ENCODE peak calls at places on chromosome 17, in ten cellular contexts. U, F, A, O, Z, J, W, X, V and G are unnamed samples.

GRCh38 chr17:43418441-43419374 is 19.9 kb downstream of the ARL4D start:
- DNase-seq in O (peak), J (no peak), X (no peak), U (no peak), Z (peak), V (peak), F (no peak), A (peak), W (peak), G (no peak)

GRCh38 chr17:31550389-31551056 is 159.0 kb downstream of the RAB11FIP4 start:
- DNase-seq in F (peak), V (peak), W (peak), A (no peak), U (no peak), Z (no peak), X (no peak), J (no peak), O (no peak), G (no peak)

GRCh38 chr17:40548491-40548981 is 16.7 kb downstream of the CCR7 start:
- DNase-seq in U (no peak), J (no peak), W (no peak), V (no peak), X (peak), F (no peak), Z (no peak), A (no peak), O (peak), G (no peak)

GRCh38 chr17:43545383-43545632 is 832 bp downstream of the ETV4 start:
- DNase-seq in F (peak), O (no peak), Z (no peak), J (no peak), A (no peak), V (no peak), U (no peak), X (no peak), W (peak), G (peak)

GRCh38 chr17:27956601-27957445 is 63.7 kb upstream of the LYRM9 start:
- DNase-seq in O (no peak), X (no peak), A (no peak), J (no peak), V (no peak), W (peak), F (no peak), U (no peak), Z (peak), G (no peak)

GRCh38 chr17:70184770-70185169 is 15.4 kb downstream of the KCNJ2 start:
- DNase-seq in A (peak), V (peak), O (no peak), J (no peak), Z (peak), U (no peak), W (peak), X (no peak), F (no peak), G (no peak)

GRCh38 chr17:76276461-76277299 is 11.5 kb downstream of the UBALD2 start:
- DNase-seq in W (no peak), X (no peak), Z (peak), F (no peak), A (no peak), V (no peak), O (no peak), U (no peak), J (no peak), G (no peak)

GRCh38 chr17:75876938-75877751 is 1.2 kb downstream of the TRIM47 start:
- DNase-seq in A (peak), O (peak), F (peak), U (peak), J (peak), Z (peak), V (peak), W (peak), X (no peak), G (no peak)

GRCh38 chr17:51640108-51640622 is 379.8 kb downstream of the UTP18 start:
- DNase-seq in Z (no peak), W (no peak), O (no peak), U (no peak), F (no peak), J (no peak), X (no peak), A (peak), V (no peak), G (peak)

GRCh38 chr17:66947311-66947710 is 17.2 kb upstream of the CACNG4 start:
- DNase-seq in F (no peak), A (no peak), X (no peak), J (no peak), Z (no peak), U (no peak), V (no peak), W (no peak), O (no peak), G (no peak)

GRCh38 chr17:65678534-65678933 is 117.1 kb upstream of the AXIN2 start:
- DNase-seq in W (no peak), F (no peak), A (no peak), Z (no peak), O (no peak), X (no peak), V (no peak), J (no peak), U (no peak), G (no peak)

GRCh38 chr17:59513934-59514841 is 51.2 kb upstream of the DHX40 start:
- DNase-seq in O (peak), W (peak), J (no peak), X (peak), Z (peak), U (peak), F (peak), V (peak), A (peak), G (no peak)

GRCh38 chr17:76337413-76337777 is 16.3 kb downstream of the PRPSAP1 start:
- DNase-seq in Z (no peak), W (no peak), F (no peak), A (peak), U (no peak), O (no peak), X (no peak), V (no peak), J (no peak), G (no peak)

GRCh38 chr17:77472837-77473214 is 332.1 kb downstream of the SEC14L1 start:
- DNase-seq in Z (no peak), J (no peak), O (no peak), W (no peak), X (no peak), F (no peak), U (peak), V (no peak), A (no peak), G (no peak)

GRCh38 chr17:45305532-45306087 is 11.2 kb downstream of the MAP3K14 start:
- DNase-seq in W (peak), Z (peak), X (no peak), A (no peak), J (no peak), F (no peak), V (peak), U (no peak), O (no peak), G (no peak)

GRCh38 chr17:49987290-49987585 is 7.8 kb downstream of the DLX3 start:
- DNase-seq in J (no peak), U (no peak), Z (no peak), O (no peak), A (no peak), F (no peak), V (no peak), X (no peak), W (no peak), G (no peak)

GRCh38 chr17:77909236-77909635 is 49.3 kb upstream of the TNRC6C start:
- DNase-seq in V (no peak), F (peak), W (peak), U (peak), A (no peak), J (no peak), Z (peak), X (no peak), O (no peak), G (no peak)

GRCh38 chr17:82915010-82915696 is 75.3 kb upstream of the ZNF750 start:
- DNase-seq in A (no peak), X (no peak), V (no peak), Z (no peak), W (no peak), F (no peak), O (no peak), J (no peak), U (no peak), G (peak)
- TF ChIP-seq CTCF in A (no peak), X (peak), V (peak), Z (peak), W (peak), F (no peak), O (no peak), J (peak), U (no peak), G (no peak)

GRCh38 chr17:7548585-7549400 is at the start of gene TNFSF12:
- DNase-seq in U (peak), A (no peak), X (no peak), Z (peak), J (peak), O (no peak), F (peak), V (no peak), W (peak), G (peak)
- TF ChIP-seq CTCF in U (no peak), A (no peak), X (peak), Z (peak), J (no peak), O (no peak), F (no peak), V (peak), W (peak), G (no peak)

GRCh38 chr17:64203630-64204029 is 59.4 kb downstream of the TEX2 start:
- DNase-seq in A (no peak), X (no peak), W (no peak), F (no peak), Z (no peak), U (no peak), V (no peak), O (no peak), J (no peak), G (no peak)

GRCh38 chr17:64200080-64201042 is 62.7 kb downstream of the TEX2 start:
- DNase-seq in F (no peak), U (no peak), J (no peak), X (no peak), V (peak), W (peak), A (no peak), Z (peak), O (no peak), G (no peak)

GRCh38 chr17:64198711-64199110 is 64.3 kb downstream of the TEX2 start:
- DNase-seq in A (no peak), U (no peak), X (no peak), J (no peak), V (no peak), W (no peak), Z (no peak), F (no peak), O (no peak), G (no peak)

GRCh38 chr17:64205804-64206203 is 57.3 kb downstream of the TEX2 start:
- DNase-seq in F (no peak), A (no peak), O (no peak), Z (no peak), J (no peak), V (no peak), W (no peak), X (no peak), U (no peak), G (no peak)

GRCh38 chr17:64202683-64203430 is 60.2 kb downstream of the TEX2 start:
- DNase-seq in X (no peak), A (peak), O (no peak), W (peak), U (no peak), V (peak), J (no peak), Z (peak), F (no peak), G (no peak)
- TF ChIP-seq CTCF in X (no peak), A (no peak), O (no peak), W (no peak), U (no peak), V (no peak), J (no peak), Z (no peak), F (no peak), G (no peak)

GRCh38 chr17:14196337-14196997 is 40.2 kb downstream of the CDRT15 start:
- DNase-seq in F (no peak), O (no peak), J (no peak), V (no peak), Z (no peak), U (no peak), A (no peak), X (no peak), W (no peak), G (peak)
- TF ChIP-seq CTCF in F (no peak), O (no peak), J (peak), V (peak), Z (peak), U (no peak), A (peak), X (peak), W (no peak), G (no peak)

DNA sequence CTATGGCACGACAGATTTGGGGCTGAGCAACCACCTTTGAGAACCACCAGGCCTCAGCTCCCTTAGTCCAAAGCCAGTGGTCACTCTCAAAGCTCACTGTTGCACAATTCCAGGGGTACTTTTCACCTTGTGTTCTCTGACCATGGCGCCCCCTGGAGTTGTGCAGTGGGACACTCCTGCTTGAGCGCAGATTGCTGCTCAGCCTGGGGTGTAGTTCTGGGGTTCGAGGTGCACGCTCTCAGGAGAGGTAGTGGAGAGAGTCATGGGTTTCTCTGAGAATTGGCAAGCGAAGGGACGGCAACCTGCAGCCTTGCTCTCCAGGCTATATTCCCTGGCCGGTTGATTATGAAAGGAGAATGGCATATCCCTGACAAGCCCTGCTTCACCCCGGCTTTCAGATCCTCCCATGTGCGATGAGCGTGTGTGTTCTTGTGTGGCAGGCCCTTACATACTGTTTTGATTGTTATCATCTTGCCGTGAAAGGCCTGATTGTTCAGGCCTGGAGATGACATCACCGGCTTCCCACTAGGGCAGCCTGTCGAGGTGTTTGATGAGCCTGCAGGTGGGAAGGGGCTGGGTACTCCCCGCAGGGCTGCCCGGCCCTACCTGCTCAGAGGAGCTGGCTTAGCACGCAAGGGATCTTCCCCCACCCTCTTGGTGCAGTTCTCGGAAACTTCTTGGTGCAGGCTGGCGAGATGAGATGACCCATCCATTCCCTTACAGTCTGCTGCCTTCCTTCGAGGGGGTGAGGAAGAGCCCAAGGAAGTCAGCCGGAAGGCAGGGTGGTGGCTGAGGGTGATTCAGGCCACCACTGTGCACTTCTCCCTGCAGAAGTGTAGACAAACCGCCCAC is 431.2 kb downstream of the SLC39A11 start:
- DNase-seq in W (no peak), V (no peak), U (no peak), J (no peak), O (no peak), X (no peak), F (no peak), Z (no peak), A (peak), G (no peak)
- TF ChIP-seq CTCF in W (peak), V (peak), U (no peak), J (peak), O (no peak), X (peak), F (no peak), Z (peak), A (peak), G (no peak)